ENCODE peak calls at places on chromosomes 3 and 15, in eight cellular contexts. One of them, this sample, is unnamed.

GRCh38 chr3:102079809-102080197 is 230.5 kb downstream of the NFKBIZ start:
- DNase-seq in retinal pigment epithelial cell: no peak
- DNase-seq in A549: no peak
- DNase-seq in kidney: no peak
- DNase-seq in IMR-90: no peak
- DNase-seq in AG04450: no peak
- DNase-seq in K562: no peak
- DNase-seq in body of pancreas: no peak
- DNase-seq in this sample: no peak

GRCh38 chr3:64530434-64531049 is 157.3 kb downstream of the ADAMTS9 start:
- DNase-seq in retinal pigment epithelial cell: no peak
- DNase-seq in A549: peak; percentile 16
- DNase-seq in kidney: no peak
- DNase-seq in IMR-90: peak; percentile 50
- DNase-seq in AG04450: no peak
- DNase-seq in K562: peak; percentile 40
- DNase-seq in body of pancreas: peak; percentile 57
- DNase-seq in this sample: peak; percentile 50

GRCh38 chr3:126051234-126051633 is 32.7 kb downstream of the SLC41A3 start:
- DNase-seq in retinal pigment epithelial cell: no peak
- DNase-seq in A549: no peak
- DNase-seq in kidney: no peak
- DNase-seq in IMR-90: no peak
- DNase-seq in AG04450: no peak
- DNase-seq in K562: no peak
- DNase-seq in body of pancreas: no peak
- DNase-seq in this sample: no peak

GRCh38 chr3:161915283-161915682 is 418.7 kb downstream of the OTOL1 start:
- DNase-seq in retinal pigment epithelial cell: no peak
- DNase-seq in A549: no peak
- DNase-seq in kidney: no peak
- DNase-seq in IMR-90: no peak
- DNase-seq in AG04450: no peak
- DNase-seq in K562: no peak
- DNase-seq in body of pancreas: no peak
- DNase-seq in this sample: no peak

GRCh38 chr3:57756528-57757401 is 656 bp downstream of the SLMAP start:
- DNase-seq in retinal pigment epithelial cell: no peak
- DNase-seq in A549: peak; percentile 38
- DNase-seq in kidney: peak; percentile 86
- DNase-seq in IMR-90: peak; percentile 74
- DNase-seq in AG04450: no peak
- DNase-seq in K562: peak; percentile 58
- DNase-seq in body of pancreas: peak; percentile 44
- DNase-seq in this sample: no peak

GRCh38 chr3:93988764-93989163 is 8.8 kb downstream of the ARL13B start:
- DNase-seq in retinal pigment epithelial cell: no peak
- DNase-seq in A549: no peak
- DNase-seq in kidney: no peak
- DNase-seq in IMR-90: no peak
- DNase-seq in AG04450: no peak
- DNase-seq in K562: no peak
- DNase-seq in body of pancreas: no peak
- DNase-seq in this sample: no peak

GRCh38 chr3:75906555-75907112 is 121.3 kb upstream of the ZNF717 start:
- DNase-seq in retinal pigment epithelial cell: no peak
- DNase-seq in A549: no peak
- DNase-seq in kidney: peak; percentile 61
- DNase-seq in IMR-90: peak; percentile 25
- DNase-seq in AG04450: peak; percentile 18
- DNase-seq in K562: no peak
- DNase-seq in body of pancreas: peak; percentile 11
- DNase-seq in this sample: no peak

GRCh38 chr3:127356381-127356780 is 68.5 kb upstream of the PRR20G start:
- DNase-seq in retinal pigment epithelial cell: no peak
- DNase-seq in A549: no peak
- DNase-seq in kidney: peak; percentile 14
- DNase-seq in IMR-90: no peak
- DNase-seq in AG04450: no peak
- DNase-seq in K562: no peak
- DNase-seq in body of pancreas: no peak
- DNase-seq in this sample: no peak

GRCh38 chr15:22945071-22945470 is 35.1 kb downstream of the CYFIP1 start:
- DNase-seq in retinal pigment epithelial cell: no peak
- DNase-seq in A549: no peak
- DNase-seq in kidney: no peak
- DNase-seq in IMR-90: no peak
- DNase-seq in AG04450: no peak
- DNase-seq in K562: no peak
- DNase-seq in body of pancreas: no peak
- DNase-seq in this sample: no peak

GRCh38 chr15:63178034-63178433 is 11.4 kb upstream of the RAB8B start:
- DNase-seq in retinal pigment epithelial cell: no peak
- DNase-seq in A549: no peak
- DNase-seq in kidney: no peak
- DNase-seq in IMR-90: no peak
- DNase-seq in AG04450: no peak
- DNase-seq in K562: no peak
- DNase-seq in body of pancreas: no peak
- DNase-seq in this sample: no peak

GRCh38 chr3:43418601-43419272 is 132.4 kb downstream of the SNRK start:
- DNase-seq in retinal pigment epithelial cell: no peak
- DNase-seq in A549: no peak
- DNase-seq in kidney: no peak
- DNase-seq in IMR-90: peak; percentile 71
- DNase-seq in AG04450: no peak
- DNase-seq in K562: peak; percentile 5
- DNase-seq in body of pancreas: peak; percentile 59
- DNase-seq in this sample: no peak

GRCh38 chr3:72319202-72320095 is 528.8 kb downstream of the SHQ1 start:
- DNase-seq in retinal pigment epithelial cell: no peak
- DNase-seq in A549: no peak
- DNase-seq in kidney: no peak
- DNase-seq in IMR-90: peak; percentile 56
- DNase-seq in AG04450: no peak
- DNase-seq in K562: peak; percentile 86
- DNase-seq in body of pancreas: no peak
- DNase-seq in this sample: no peak

GRCh38 chr15:88257311-88257901 is 867 bp upstream of the NTRK3 start:
- DNase-seq in retinal pigment epithelial cell: no peak
- DNase-seq in A549: no peak
- DNase-seq in kidney: no peak
- DNase-seq in IMR-90: no peak
- DNase-seq in AG04450: no peak
- DNase-seq in K562: no peak
- DNase-seq in body of pancreas: no peak
- DNase-seq in this sample: no peak

GRCh38 chr3:150069158-150069536 is 98.5 kb upstream of the PFN2 start:
- DNase-seq in retinal pigment epithelial cell: no peak
- DNase-seq in A549: no peak
- DNase-seq in kidney: no peak
- DNase-seq in IMR-90: peak; percentile 48
- DNase-seq in AG04450: no peak
- DNase-seq in K562: no peak
- DNase-seq in body of pancreas: no peak
- DNase-seq in this sample: no peak

GRCh38 chr15:83322061-83322460 is 37.6 kb upstream of the BNC1 start:
- DNase-seq in retinal pigment epithelial cell: no peak
- DNase-seq in A549: no peak
- DNase-seq in kidney: no peak
- DNase-seq in IMR-90: peak; percentile 15
- DNase-seq in AG04450: no peak
- DNase-seq in K562: no peak
- DNase-seq in body of pancreas: no peak
- DNase-seq in this sample: no peak

GRCh38 chr15:82810061-82810862 is 834 bp downstream of the WHAMM start:
- DNase-seq in retinal pigment epithelial cell: no peak
- DNase-seq in A549: peak; percentile 49
- DNase-seq in kidney: peak; percentile 82
- DNase-seq in IMR-90: peak; percentile 50
- DNase-seq in AG04450: no peak
- DNase-seq in K562: peak; percentile 64
- DNase-seq in body of pancreas: peak; percentile 56
- DNase-seq in this sample: no peak

GRCh38 chr15:68271854-68272471 is 5.6 kb upstream of the FEM1B start:
- DNase-seq in retinal pigment epithelial cell: no peak
- DNase-seq in A549: peak; percentile 86
- DNase-seq in kidney: no peak
- DNase-seq in IMR-90: peak; percentile 92
- DNase-seq in AG04450: no peak
- DNase-seq in K562: no peak
- DNase-seq in body of pancreas: peak; percentile 42
- DNase-seq in this sample: no peak

GRCh38 chr3:41155834-41156233 is 43.5 kb upstream of the CTNNB1 start:
- DNase-seq in retinal pigment epithelial cell: no peak
- DNase-seq in A549: no peak
- DNase-seq in kidney: no peak
- DNase-seq in IMR-90: no peak
- DNase-seq in AG04450: no peak
- DNase-seq in K562: no peak
- DNase-seq in body of pancreas: no peak
- DNase-seq in this sample: no peak

GRCh38 chr3:144773344-144773743 is 801.7 kb downstream of the DIPK2A start:
- DNase-seq in retinal pigment epithelial cell: no peak
- DNase-seq in A549: no peak
- DNase-seq in kidney: no peak
- DNase-seq in IMR-90: no peak
- DNase-seq in AG04450: no peak
- DNase-seq in K562: no peak
- DNase-seq in body of pancreas: no peak
- DNase-seq in this sample: no peak

DNA sequence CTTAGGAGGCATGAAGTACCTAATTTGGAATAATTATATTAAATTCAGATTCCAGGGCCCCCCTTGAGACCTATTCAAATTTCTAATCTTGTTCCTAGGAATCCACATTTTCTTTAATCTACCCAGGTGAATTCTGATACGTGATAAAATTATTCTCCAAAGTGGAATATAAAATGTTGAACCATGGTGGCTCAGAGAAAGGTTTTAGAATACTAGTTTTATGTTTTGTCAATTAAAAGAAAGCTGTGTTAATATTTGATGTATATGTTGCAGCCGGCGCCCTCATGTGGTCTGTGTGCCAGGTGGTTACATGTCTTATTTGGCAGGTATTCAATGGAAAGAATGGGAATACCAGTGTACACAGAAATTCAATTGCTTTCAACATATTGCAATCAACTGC is 321.8 kb downstream of the FEZF2 start:
- DNase-seq in retinal pigment epithelial cell: no peak
- DNase-seq in A549: peak; percentile 7
- DNase-seq in kidney: no peak
- DNase-seq in IMR-90: peak; percentile 24
- DNase-seq in AG04450: no peak
- DNase-seq in K562: peak; percentile 15
- DNase-seq in body of pancreas: peak; percentile 47
- DNase-seq in this sample: no peak
- TF ChIP-seq CTCF in retinal pigment epithelial cell: peak; percentile 61
- TF ChIP-seq CTCF in A549: no peak
- TF ChIP-seq CTCF in kidney: no peak
- TF ChIP-seq CTCF in IMR-90: peak; percentile 39
- TF ChIP-seq CTCF in AG04450: peak; percentile 41
- TF ChIP-seq CTCF in K562: peak; percentile 4
- TF ChIP-seq CTCF in body of pancreas: peak; percentile 37
- TF ChIP-seq CTCF in this sample: peak; percentile 36

DNA sequence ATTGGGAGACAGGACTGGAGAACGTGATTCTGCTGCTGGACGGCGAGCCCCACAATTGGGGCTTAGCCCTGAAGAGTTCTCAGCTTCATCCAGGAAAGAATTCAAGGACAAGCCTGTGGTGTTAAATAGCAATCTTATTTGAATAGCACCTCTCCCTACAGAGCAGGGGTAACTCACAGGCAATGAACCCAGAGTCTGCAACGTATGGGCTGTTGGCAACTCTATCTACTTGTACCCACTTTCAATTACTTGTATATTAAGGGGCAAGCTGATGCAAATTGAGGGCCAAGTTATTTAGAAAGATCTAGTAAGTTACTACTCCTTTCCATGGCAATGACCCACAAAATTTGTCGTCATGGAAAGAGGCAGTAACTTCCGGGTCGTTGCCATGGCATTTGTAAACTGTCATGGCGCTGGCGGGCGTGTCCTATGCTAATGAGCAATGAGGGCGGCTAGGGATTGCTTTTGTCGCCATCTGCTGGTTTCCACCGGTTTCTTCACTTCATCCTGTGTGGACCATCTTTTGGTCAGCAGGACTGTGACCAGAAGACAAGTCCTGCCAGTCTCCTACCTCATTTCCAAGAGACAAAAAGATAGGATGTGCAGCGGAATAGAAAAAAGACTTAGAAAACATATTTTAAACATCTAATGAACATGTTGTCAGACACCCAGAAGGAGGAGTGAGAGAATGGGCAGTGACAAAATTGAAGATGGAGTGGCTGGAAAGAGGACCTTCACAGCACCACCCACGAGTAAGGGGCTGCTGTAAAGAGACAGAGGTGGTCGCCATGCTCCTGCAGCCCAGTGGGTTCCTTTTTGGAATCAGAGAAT is 45.8 kb upstream of the SH3BP5 start:
- DNase-seq in retinal pigment epithelial cell: peak; percentile 63
- DNase-seq in A549: peak; percentile 94
- DNase-seq in kidney: peak; percentile 97
- DNase-seq in IMR-90: peak; percentile 93
- DNase-seq in AG04450: peak; percentile 79
- DNase-seq in K562: peak; percentile 98
- DNase-seq in body of pancreas: peak; percentile 97
- DNase-seq in this sample: peak; percentile 91
- H3K4me3 ChIP-seq in retinal pigment epithelial cell: no peak overlapping the region
- H3K4me3 ChIP-seq in A549: no peak overlapping the region
- H3K4me3 ChIP-seq in kidney: peak overlapping the region; percentile 57
- H3K4me3 ChIP-seq in IMR-90: no peak overlapping the region
- H3K4me3 ChIP-seq in AG04450: no peak overlapping the region
- H3K4me3 ChIP-seq in K562: no peak overlapping the region
- H3K4me3 ChIP-seq in body of pancreas: no peak overlapping the region
- H3K4me3 ChIP-seq in this sample: no peak overlapping the region

DNA sequence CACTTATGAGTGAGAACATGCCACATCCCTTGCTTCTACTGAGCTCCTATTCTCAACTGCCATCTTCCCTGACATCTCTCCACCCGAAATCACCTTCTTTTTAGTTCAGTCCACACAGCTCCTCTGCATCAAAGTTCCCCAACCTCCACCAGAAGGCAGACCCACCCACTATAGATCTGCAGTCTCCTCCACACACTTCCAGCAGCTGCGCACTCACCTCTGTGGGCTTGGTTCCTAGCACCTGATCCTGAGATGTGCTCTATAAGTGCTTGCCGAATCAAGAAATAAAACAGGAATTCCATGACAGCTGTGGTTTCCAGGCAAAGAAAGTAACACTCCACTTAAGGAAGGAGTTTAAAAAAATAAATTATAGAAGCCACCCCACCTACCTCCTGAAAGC is 85.4 kb downstream of the TRANK1 start:
- DNase-seq in retinal pigment epithelial cell: no peak
- DNase-seq in A549: no peak
- DNase-seq in kidney: no peak
- DNase-seq in IMR-90: no peak
- DNase-seq in AG04450: no peak
- DNase-seq in K562: no peak
- DNase-seq in body of pancreas: no peak
- DNase-seq in this sample: no peak
- TF ChIP-seq CTCF in retinal pigment epithelial cell: no peak
- TF ChIP-seq CTCF in A549: no peak
- TF ChIP-seq CTCF in kidney: no peak
- TF ChIP-seq CTCF in IMR-90: no peak
- TF ChIP-seq CTCF in AG04450: no peak
- TF ChIP-seq CTCF in K562: no peak
- TF ChIP-seq CTCF in body of pancreas: no peak
- TF ChIP-seq CTCF in this sample: no peak

GRCh38 chr3:147483578-147483977 is 74.4 kb downstream of the ZIC1 start:
- DNase-seq in retinal pigment epithelial cell: no peak
- DNase-seq in A549: no peak
- DNase-seq in kidney: no peak
- DNase-seq in IMR-90: no peak
- DNase-seq in AG04450: no peak
- DNase-seq in K562: no peak
- DNase-seq in body of pancreas: no peak
- DNase-seq in this sample: no peak
- H3K4me3 ChIP-seq in retinal pigment epithelial cell: no peak overlapping the region
- H3K4me3 ChIP-seq in A549: no peak overlapping the region
- H3K4me3 ChIP-seq in kidney: no peak overlapping the region
- H3K4me3 ChIP-seq in IMR-90: no peak overlapping the region
- H3K4me3 ChIP-seq in AG04450: no peak overlapping the region
- H3K4me3 ChIP-seq in K562: no peak overlapping the region
- H3K4me3 ChIP-seq in body of pancreas: no peak overlapping the region
- H3K4me3 ChIP-seq in this sample: no peak overlapping the region

This sample was measured in HFF-Myc.